ENCODE peak calls at places on chromosomes 5 and 9, in five cellular contexts. One of them, this sample, is unnamed. For H3K4me1, the result is how much of the 10 kb centered on the place peaks cover.

GRCh38 chr5:130350131-130350530 is 445.9 kb downstream of the CHSY3 start:
- DNase-seq in lower lobe of right lung: no peak
- DNase-seq in cardiac muscle cell: no peak
- DNase-seq in tibial artery: no peak
- DNase-seq in heart left ventricle: no peak
- DNase-seq in this sample: no peak

GRCh38 chr5:96048763-96049162 is 87.1 kb upstream of the ELL2 start:
- DNase-seq in lower lobe of right lung: no peak
- DNase-seq in cardiac muscle cell: no peak
- DNase-seq in tibial artery: no peak
- DNase-seq in heart left ventricle: no peak
- DNase-seq in this sample: no peak

GRCh38 chr9:110947645-110948044 is 90.6 kb downstream of the LPAR1 start:
- DNase-seq in lower lobe of right lung: no peak
- DNase-seq in cardiac muscle cell: no peak
- DNase-seq in tibial artery: no peak
- DNase-seq in heart left ventricle: no peak
- DNase-seq in this sample: no peak

GRCh38 chr5:38441730-38442573 is 114.5 kb downstream of the LIFR start:
- DNase-seq in lower lobe of right lung: peak
- DNase-seq in cardiac muscle cell: peak
- DNase-seq in tibial artery: peak
- DNase-seq in heart left ventricle: peak
- DNase-seq in this sample: peak

GRCh38 chr5:114999176-114999575 is 170.5 kb downstream of the TRIM36 start:
- DNase-seq in lower lobe of right lung: no peak
- DNase-seq in cardiac muscle cell: no peak
- DNase-seq in tibial artery: no peak
- DNase-seq in heart left ventricle: no peak
- DNase-seq in this sample: peak

GRCh38 chr5:37554938-37555337 is 175.8 kb downstream of the WDR70 start:
- DNase-seq in lower lobe of right lung: no peak
- DNase-seq in cardiac muscle cell: peak
- DNase-seq in tibial artery: no peak
- DNase-seq in heart left ventricle: no peak
- DNase-seq in this sample: no peak

GRCh38 chr9:96620832-96621269 is 1.2 kb upstream of the CDC14B start:
- DNase-seq in lower lobe of right lung: no peak
- DNase-seq in cardiac muscle cell: peak
- DNase-seq in tibial artery: no peak
- DNase-seq in heart left ventricle: no peak
- DNase-seq in this sample: no peak

GRCh38 chr5:164341056-164341619 is 835.7 kb downstream of the MAT2B start:
- DNase-seq in lower lobe of right lung: no peak
- DNase-seq in cardiac muscle cell: no peak
- DNase-seq in tibial artery: no peak
- DNase-seq in heart left ventricle: no peak
- DNase-seq in this sample: peak

GRCh38 chr5:158877706-158878105 is 222.0 kb downstream of the EBF1 start:
- DNase-seq in lower lobe of right lung: no peak
- DNase-seq in cardiac muscle cell: no peak
- DNase-seq in tibial artery: no peak
- DNase-seq in heart left ventricle: no peak
- DNase-seq in this sample: no peak

GRCh38 chr5:35890021-35890740 is 33.5 kb downstream of the IL7R start:
- DNase-seq in lower lobe of right lung: no peak
- DNase-seq in cardiac muscle cell: no peak
- DNase-seq in tibial artery: no peak
- DNase-seq in heart left ventricle: no peak
- DNase-seq in this sample: no peak

GRCh38 chr9:22136446-22137140 is 127.5 kb upstream of the CDKN2B start:
- DNase-seq in lower lobe of right lung: no peak
- DNase-seq in cardiac muscle cell: no peak
- DNase-seq in tibial artery: no peak
- DNase-seq in heart left ventricle: no peak
- DNase-seq in this sample: peak

GRCh38 chr9:129513282-129513681 is 107.6 kb downstream of the C9orf50 start:
- DNase-seq in lower lobe of right lung: no peak
- DNase-seq in cardiac muscle cell: no peak
- DNase-seq in tibial artery: no peak
- DNase-seq in heart left ventricle: no peak
- DNase-seq in this sample: no peak

GRCh38 chr5:166251786-166252185 is 2039.7 kb upstream of the WWC1 start:
- DNase-seq in lower lobe of right lung: no peak
- DNase-seq in cardiac muscle cell: no peak
- DNase-seq in tibial artery: no peak
- DNase-seq in heart left ventricle: no peak
- DNase-seq in this sample: no peak

GRCh38 chr5:87151547-87151946 is 116.1 kb upstream of the RASA1 start:
- DNase-seq in lower lobe of right lung: no peak
- DNase-seq in cardiac muscle cell: no peak
- DNase-seq in tibial artery: no peak
- DNase-seq in heart left ventricle: no peak
- DNase-seq in this sample: peak

GRCh38 chr5:60856059-60856458 is 12.0 kb upstream of the ELOVL7 start:
- DNase-seq in lower lobe of right lung: no peak
- DNase-seq in cardiac muscle cell: no peak
- DNase-seq in tibial artery: no peak
- DNase-seq in heart left ventricle: no peak
- DNase-seq in this sample: peak

GRCh38 chr9:77959803-77960202 is 71.8 kb downstream of the GNAQ start:
- DNase-seq in lower lobe of right lung: no peak
- DNase-seq in cardiac muscle cell: no peak
- DNase-seq in tibial artery: no peak
- DNase-seq in heart left ventricle: no peak
- DNase-seq in this sample: no peak

GRCh38 chr9:134136117-134136996 is 475 bp downstream of the WDR5 start:
- DNase-seq in lower lobe of right lung: no peak
- DNase-seq in cardiac muscle cell: peak
- DNase-seq in tibial artery: no peak
- DNase-seq in heart left ventricle: no peak
- DNase-seq in this sample: peak

GRCh38 chr9:21685502-21685901 is 116.9 kb upstream of the MTAP start:
- DNase-seq in lower lobe of right lung: no peak
- DNase-seq in cardiac muscle cell: no peak
- DNase-seq in tibial artery: no peak
- DNase-seq in heart left ventricle: no peak
- DNase-seq in this sample: no peak

GRCh38 chr9:96719538-96720315 is 58.2 kb downstream of the ZNF510 start:
- DNase-seq in lower lobe of right lung: no peak
- DNase-seq in cardiac muscle cell: no peak
- DNase-seq in tibial artery: no peak
- DNase-seq in heart left ventricle: no peak
- DNase-seq in this sample: no peak

GRCh38 chr5:112735702-112736101 is 2.0 kb upstream of the APC start:
- DNase-seq in lower lobe of right lung: no peak
- DNase-seq in cardiac muscle cell: no peak
- DNase-seq in tibial artery: no peak
- DNase-seq in heart left ventricle: no peak
- DNase-seq in this sample: peak

GRCh38 chr5:112738180-112738560 is 485 bp downstream of the APC start:
- DNase-seq in lower lobe of right lung: no peak
- DNase-seq in cardiac muscle cell: no peak
- DNase-seq in tibial artery: no peak
- DNase-seq in heart left ventricle: no peak
- DNase-seq in this sample: no peak

GRCh38 chr5:112734597-112734996 is 3.1 kb upstream of the APC start:
- DNase-seq in lower lobe of right lung: no peak
- DNase-seq in cardiac muscle cell: no peak
- DNase-seq in tibial artery: no peak
- DNase-seq in heart left ventricle: no peak
- DNase-seq in this sample: no peak

GRCh38 chr5:112737088-112737471 is 605 bp upstream of the APC start:
- DNase-seq in lower lobe of right lung: no peak
- DNase-seq in cardiac muscle cell: no peak
- DNase-seq in tibial artery: no peak
- DNase-seq in heart left ventricle: no peak
- DNase-seq in this sample: no peak

DNA sequence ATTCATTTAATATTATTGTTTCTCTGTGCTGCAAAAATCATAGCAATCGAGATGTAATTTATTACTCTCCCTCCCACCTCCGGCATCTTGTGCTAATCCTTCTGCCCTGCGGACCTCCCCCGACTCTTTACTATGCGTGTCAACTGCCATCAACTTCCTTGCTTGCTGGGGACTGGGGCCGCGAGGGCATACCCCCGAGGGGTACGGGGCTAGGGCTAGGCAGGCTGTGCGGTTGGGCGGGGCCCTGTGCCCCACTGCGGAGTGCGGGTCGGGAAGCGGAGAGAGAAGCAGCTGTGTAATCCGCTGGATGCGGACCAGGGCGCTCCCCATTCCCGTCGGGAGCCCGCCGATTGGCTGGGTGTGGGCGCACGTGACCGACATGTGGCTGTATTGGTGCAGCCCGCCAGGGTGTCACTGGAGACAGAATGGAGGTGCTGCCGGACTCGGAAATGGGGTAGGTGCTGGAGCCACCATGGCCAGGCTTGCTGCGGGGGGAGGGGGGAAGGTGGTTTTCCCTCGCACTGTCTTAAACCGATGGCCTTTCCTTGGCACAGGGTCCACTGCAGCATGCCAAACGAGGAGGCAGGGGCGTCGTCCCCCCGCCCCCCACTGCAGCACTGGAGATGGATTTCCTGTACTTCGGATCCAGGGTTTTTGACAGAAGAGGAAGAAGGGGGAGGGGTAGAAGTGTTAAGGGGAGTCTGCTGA is at the start of gene APC:
- DNase-seq in lower lobe of right lung: peak
- DNase-seq in cardiac muscle cell: peak
- DNase-seq in tibial artery: peak
- DNase-seq in heart left ventricle: peak
- DNase-seq in this sample: peak
- H3K4me1 ChIP-seq in lower lobe of right lung: under half
- H3K4me1 ChIP-seq in cardiac muscle cell: under half
- H3K4me1 ChIP-seq in tibial artery: under half
- H3K4me1 ChIP-seq in heart left ventricle: under half
- H3K4me1 ChIP-seq in this sample: under half

DNA sequence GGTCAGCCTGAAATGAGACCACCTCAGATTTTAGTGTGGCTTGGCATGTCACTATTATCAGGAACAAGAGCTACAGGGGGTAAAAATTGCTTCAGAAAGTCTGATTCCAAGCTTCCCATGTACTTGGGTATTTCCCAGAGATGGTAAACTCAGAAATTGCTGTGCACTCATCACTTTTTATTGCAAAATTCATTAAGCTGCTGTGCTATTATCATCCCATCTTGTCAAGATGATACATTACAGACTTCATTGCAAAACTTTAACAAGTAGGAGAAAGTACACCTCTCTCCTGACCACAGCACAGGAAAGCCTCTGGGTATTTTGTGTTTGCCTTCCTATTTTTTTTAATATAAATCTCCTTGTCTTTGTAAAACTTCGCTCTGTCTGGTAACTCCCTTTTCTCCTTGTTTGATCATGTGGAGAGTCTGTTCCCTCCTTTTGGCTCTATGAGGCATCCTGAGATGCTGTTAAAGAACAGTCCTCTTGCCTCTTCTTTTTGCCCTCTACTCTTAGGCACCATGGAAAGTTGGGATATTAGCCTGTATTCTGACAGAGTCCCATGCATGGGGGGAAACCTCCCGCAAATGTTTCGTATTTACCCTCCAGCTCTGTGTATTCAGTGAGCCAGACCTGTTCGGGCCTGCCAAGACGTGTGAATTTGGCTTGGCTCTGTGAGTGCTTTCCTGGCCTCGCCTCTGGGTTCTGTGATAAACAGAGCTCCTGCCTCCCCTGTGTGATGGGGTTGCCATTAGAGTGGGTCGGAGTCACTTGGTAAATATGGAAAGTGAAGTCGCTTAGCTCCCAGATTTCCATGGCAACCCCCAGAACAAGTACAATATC is 260.7 kb downstream of the NR3C1 start:
- DNase-seq in lower lobe of right lung: no peak
- DNase-seq in cardiac muscle cell: no peak
- DNase-seq in tibial artery: peak
- DNase-seq in heart left ventricle: peak
- DNase-seq in this sample: no peak
- H3K4me3 ChIP-seq in lower lobe of right lung: no peak
- H3K4me3 ChIP-seq in cardiac muscle cell: no peak
- H3K4me3 ChIP-seq in tibial artery: no peak
- H3K4me3 ChIP-seq in heart left ventricle: no peak
- H3K4me3 ChIP-seq in this sample: no peak

GRCh38 chr9:4224181-4224580 is 75.7 kb downstream of the GLIS3 start:
- DNase-seq in lower lobe of right lung: no peak
- DNase-seq in cardiac muscle cell: no peak
- DNase-seq in tibial artery: no peak
- DNase-seq in heart left ventricle: no peak
- DNase-seq in this sample: no peak
- TF ChIP-seq CTCF in lower lobe of right lung: no peak
- TF ChIP-seq CTCF in cardiac muscle cell: no peak
- TF ChIP-seq CTCF in tibial artery: no peak
- TF ChIP-seq CTCF in heart left ventricle: no peak
- TF ChIP-seq CTCF in this sample: no peak

GRCh38 chr5:89303033-89303480 is 420.1 kb upstream of the MEF2C start:
- DNase-seq in lower lobe of right lung: no peak
- DNase-seq in cardiac muscle cell: no peak
- DNase-seq in tibial artery: no peak
- DNase-seq in heart left ventricle: no peak
- DNase-seq in this sample: no peak

GRCh38 chr5:89299998-89300397 is 417.0 kb upstream of the MEF2C start:
- DNase-seq in lower lobe of right lung: no peak
- DNase-seq in cardiac muscle cell: no peak
- DNase-seq in tibial artery: no peak
- DNase-seq in heart left ventricle: no peak
- DNase-seq in this sample: no peak

GRCh38 chr5:89301572-89302025 is 418.6 kb upstream of the MEF2C start:
- DNase-seq in lower lobe of right lung: no peak
- DNase-seq in cardiac muscle cell: no peak
- DNase-seq in tibial artery: no peak
- DNase-seq in heart left ventricle: no peak
- DNase-seq in this sample: no peak

GRCh38 chr5:89300426-89300970 is 417.5 kb upstream of the MEF2C start:
- DNase-seq in lower lobe of right lung: no peak
- DNase-seq in cardiac muscle cell: no peak
- DNase-seq in tibial artery: no peak
- DNase-seq in heart left ventricle: no peak
- DNase-seq in this sample: no peak

DNA sequence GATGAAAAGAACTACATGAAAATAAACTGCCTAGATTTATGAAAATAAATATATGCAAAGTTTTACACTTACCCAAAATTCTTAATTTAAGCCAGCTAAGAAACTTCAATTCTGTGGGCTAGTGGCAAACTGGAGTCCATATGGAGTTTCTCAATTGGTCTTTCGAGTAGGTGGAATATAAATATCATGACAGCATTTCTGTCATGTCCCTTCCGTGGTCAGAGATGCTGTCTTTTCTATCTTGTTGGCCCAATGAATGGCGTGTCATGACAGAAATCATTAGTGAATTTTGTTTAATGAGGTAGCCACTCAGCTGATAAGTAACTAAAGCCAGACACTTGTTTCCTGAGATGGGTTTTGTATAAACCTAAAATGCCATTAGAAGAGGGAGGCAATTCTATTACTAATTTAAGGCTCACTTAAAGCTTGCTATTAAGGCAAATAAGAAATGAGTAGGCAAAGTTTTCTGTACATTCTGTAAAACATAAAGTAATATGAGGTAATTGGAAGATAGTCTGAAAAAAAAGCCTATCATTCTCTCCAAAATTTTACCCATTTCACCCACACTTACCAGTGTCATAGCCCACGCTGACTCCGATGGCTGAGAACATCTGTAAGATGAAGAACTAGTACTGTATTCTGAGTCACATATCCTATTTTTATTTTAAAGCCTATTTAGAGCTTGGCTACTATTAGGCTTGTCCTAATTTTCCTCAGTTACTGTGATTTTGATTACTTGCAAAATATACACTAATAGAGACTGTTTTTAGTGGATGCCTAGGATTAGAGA is 419.3 kb upstream of the MEF2C start:
- DNase-seq in lower lobe of right lung: no peak
- DNase-seq in cardiac muscle cell: no peak
- DNase-seq in tibial artery: no peak
- DNase-seq in heart left ventricle: no peak
- DNase-seq in this sample: no peak
- H3K4me1 ChIP-seq in lower lobe of right lung: under half
- H3K4me1 ChIP-seq in cardiac muscle cell: under half
- H3K4me1 ChIP-seq in tibial artery: under half
- H3K4me1 ChIP-seq in heart left ventricle: under half
- H3K4me1 ChIP-seq in this sample: under half

This sample was measured in osteoblast.